ENCODE peak calls at places on chromosomes 13 and 19, in seven cellular contexts. G is Peyer's patch, W is bronchial epithelial cell, Y is coronary artery, Z is PC-9, Q is foreskin fibroblast, V is neural progenitor cell. F is an unnamed sample.

GRCh38 chr13:50919291-50919690 is 9.7 kb downstream of the RNASEH2B start:
- DNase-seq in Y (no peak), Q (no peak), G (no peak), Z (no peak), V (no peak), W (no peak), F (no peak)

GRCh38 chr13:31073859-31074718 is 87.6 kb downstream of the HSPH1 start:
- DNase-seq in G (no peak), W (peak), Z (no peak), V (peak), Y (no peak), Q (no peak), F (no peak)

GRCh38 chr19:44694184-44694579 is 4.8 kb upstream of the CEACAM16 start:
- DNase-seq in Q (no peak), Z (no peak), Y (no peak), V (no peak), G (no peak), W (no peak), F (no peak)

GRCh38 chr19:1401138-1401888 is at the start of gene GAMT:
- DNase-seq in W (no peak), Z (peak), V (peak), Q (no peak), Y (no peak), G (peak), F (no peak)

GRCh38 chr13:94233401-94233800 is 246.1 kb downstream of the DCT start:
- DNase-seq in W (peak), Q (peak), G (no peak), Z (no peak), V (no peak), Y (no peak), F (no peak)

GRCh38 chr19:23991170-23991569 is 76.5 kb downstream of the ZNF726 start:
- DNase-seq in V (no peak), W (peak), G (no peak), Z (peak), Q (no peak), Y (no peak), F (peak)

GRCh38 chr19:50264483-50265186 is 61.2 kb downstream of the MYH14 start:
- DNase-seq in Q (no peak), W (no peak), Y (no peak), G (no peak), Z (no peak), V (no peak), F (no peak)

GRCh38 chr19:3834349-3835054 is 34.3 kb downstream of the ZFR2 start:
- DNase-seq in W (no peak), G (no peak), Y (no peak), V (no peak), Z (no peak), Q (no peak), F (no peak)

GRCh38 chr13:109794095-109794494 is 7.7 kb upstream of the IRS2 start:
- DNase-seq in Y (no peak), Q (no peak), Z (peak), G (no peak), V (no peak), W (peak), F (peak)

GRCh38 chr19:43432866-43433673 is 18.4 kb downstream of the TEX101 start:
- DNase-seq in Z (peak), G (peak), Y (no peak), W (peak), V (peak), Q (peak), F (peak)

GRCh38 chr13:78409172-78409571 is 194.2 kb downstream of the POU4F1 start:
- DNase-seq in Y (no peak), G (no peak), V (peak), W (no peak), Z (no peak), Q (no peak), F (no peak)

GRCh38 chr13:114054830-114055439 is 77.5 kb downstream of the RASA3 start:
- DNase-seq in V (no peak), Z (no peak), Q (no peak), G (no peak), W (no peak), Y (no peak), F (no peak)

GRCh38 chr19:32662186-32662585 is 12.8 kb downstream of the ANKRD27 start:
- DNase-seq in Y (no peak), Z (no peak), G (no peak), Q (no peak), W (peak), V (no peak), F (no peak)

GRCh38 chr13:51729853-51730553 is 74.0 kb downstream of the DHRS12 start:
- DNase-seq in Y (peak), Q (peak), W (peak), V (no peak), G (no peak), Z (peak), F (peak)

GRCh38 chr19:44608391-44608821 is 5.0 kb upstream of the IGSF23 start:
- DNase-seq in Z (no peak), G (no peak), W (peak), Y (no peak), V (no peak), Q (no peak), F (no peak)

DNA sequence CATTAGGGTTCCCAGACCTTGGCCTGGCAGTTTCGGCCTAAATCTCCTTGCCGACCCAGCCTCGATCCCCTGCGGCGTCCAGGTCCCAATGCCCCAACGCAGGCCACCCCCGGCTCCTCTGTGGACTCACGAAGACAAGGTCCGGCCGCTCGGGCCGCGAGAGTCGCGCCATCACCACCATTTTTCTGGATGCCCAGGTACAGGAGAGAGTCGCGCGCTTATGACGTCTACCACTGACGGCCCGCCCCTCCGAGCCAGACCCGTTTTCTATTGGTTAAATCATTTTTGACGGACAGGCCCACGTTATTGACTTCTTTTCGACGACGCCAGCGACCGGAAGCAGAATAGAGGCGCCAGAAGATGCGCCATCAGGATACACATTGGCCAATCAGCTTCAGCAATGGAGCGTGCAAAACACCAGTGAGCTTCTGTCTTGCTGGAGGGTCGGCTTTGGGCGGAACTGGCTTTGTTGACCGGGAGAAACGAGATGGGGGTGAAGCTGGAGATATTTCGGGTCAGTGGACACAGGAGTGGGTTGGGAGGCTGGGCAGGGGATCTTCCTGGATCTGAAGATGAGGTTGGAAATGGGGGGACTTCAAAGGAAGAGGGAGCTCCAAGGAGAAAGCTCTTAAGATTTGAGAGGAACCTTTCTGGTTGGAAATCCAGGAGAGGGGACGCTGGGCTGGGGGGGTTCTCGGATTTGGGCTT is at the start of the genes PET100 and XAB2:
- DNase-seq in G (peak), Y (peak), Z (peak), Q (peak), W (peak), V (peak), F (peak)
- TF ChIP-seq CTCF in G (no peak), Y (no peak), Z (no peak), Q (no peak), W (no peak), V (no peak), F (no peak)

GRCh38 chr19:17466487-17466850 is 3.9 kb upstream of the SLC27A1 start:
- DNase-seq in G (no peak), V (no peak), Y (no peak), W (no peak), Q (no peak), Z (no peak), F (no peak)
- TF ChIP-seq CTCF in G (no peak), V (no peak), Y (no peak), W (no peak), Q (no peak), Z (no peak), F (no peak)

GRCh38 chr19:55340784-55341147 is 1.1 kb downstream of the KMT5C start:
- DNase-seq in G (no peak), Z (no peak), W (no peak), Y (no peak), V (peak), Q (no peak), F (peak)
- TF ChIP-seq CTCF in G (no peak), Z (no peak), W (peak), Y (no peak), V (peak), Q (peak), F (no peak)

GRCh38 chr19:39705578-39706188 is 1.4 kb downstream of the LGALS14 start:
- DNase-seq in Y (no peak), W (no peak), V (no peak), G (no peak), Z (no peak), Q (no peak), F (no peak)

GRCh38 chr19:39696418-39696817 is 7.9 kb upstream of the LGALS14 start:
- DNase-seq in G (no peak), Q (no peak), Y (no peak), W (peak), Z (no peak), V (no peak), F (no peak)

GRCh38 chr19:39704181-39705044 is at the start of gene LGALS14:
- DNase-seq in Y (no peak), W (no peak), Q (no peak), Z (no peak), V (no peak), G (no peak), F (no peak)

GRCh38 chr19:39698535-39698934 is 5.7 kb upstream of the LGALS14 start:
- DNase-seq in Q (no peak), Z (no peak), Y (no peak), W (no peak), G (no peak), V (no peak), F (no peak)

DNA sequence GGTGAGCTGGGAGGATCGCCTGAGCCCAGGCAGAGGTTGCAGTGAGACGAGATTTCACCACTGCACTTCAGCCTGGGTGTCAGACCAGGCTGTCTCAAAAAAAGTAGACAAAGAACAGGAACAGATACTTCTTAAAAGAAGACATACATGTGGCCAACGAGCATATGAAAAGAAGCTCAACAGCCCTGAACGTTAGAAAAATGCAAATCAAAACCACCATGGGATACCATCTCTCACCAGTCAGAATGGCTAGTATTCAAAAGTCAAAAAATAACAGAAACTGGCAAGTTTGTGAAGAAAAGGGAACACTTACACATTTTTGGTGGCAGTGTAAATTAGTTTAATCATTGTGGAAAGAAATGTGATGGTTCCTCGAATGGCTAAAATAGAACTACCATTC is 3.0 kb upstream of the LGALS14 start:
- DNase-seq in W (no peak), Q (no peak), V (no peak), Z (no peak), Y (no peak), G (no peak), F (no peak)
- TF ChIP-seq CTCF in W (no peak), Q (no peak), V (no peak), Z (no peak), Y (no peak), G (no peak), F (no peak)

GRCh38 chr13:44814836-44815235 is 174.4 kb downstream of the NUFIP1 start:
- DNase-seq in V (no peak), Q (no peak), Y (no peak), G (no peak), W (peak), Z (no peak), F (no peak)

GRCh38 chr13:44818428-44818827 is 170.8 kb downstream of the NUFIP1 start:
- DNase-seq in Z (no peak), G (no peak), V (peak), Y (no peak), Q (no peak), W (peak), F (no peak)

GRCh38 chr13:44815507-44816074 is 173.7 kb downstream of the NUFIP1 start:
- DNase-seq in Q (peak), Y (no peak), V (peak), W (peak), G (no peak), Z (peak), F (peak)

GRCh38 chr13:44818016-44818415 is 171.3 kb downstream of the NUFIP1 start:
- DNase-seq in Q (no peak), Z (no peak), G (no peak), V (no peak), W (no peak), Y (no peak), F (no peak)

DNA sequence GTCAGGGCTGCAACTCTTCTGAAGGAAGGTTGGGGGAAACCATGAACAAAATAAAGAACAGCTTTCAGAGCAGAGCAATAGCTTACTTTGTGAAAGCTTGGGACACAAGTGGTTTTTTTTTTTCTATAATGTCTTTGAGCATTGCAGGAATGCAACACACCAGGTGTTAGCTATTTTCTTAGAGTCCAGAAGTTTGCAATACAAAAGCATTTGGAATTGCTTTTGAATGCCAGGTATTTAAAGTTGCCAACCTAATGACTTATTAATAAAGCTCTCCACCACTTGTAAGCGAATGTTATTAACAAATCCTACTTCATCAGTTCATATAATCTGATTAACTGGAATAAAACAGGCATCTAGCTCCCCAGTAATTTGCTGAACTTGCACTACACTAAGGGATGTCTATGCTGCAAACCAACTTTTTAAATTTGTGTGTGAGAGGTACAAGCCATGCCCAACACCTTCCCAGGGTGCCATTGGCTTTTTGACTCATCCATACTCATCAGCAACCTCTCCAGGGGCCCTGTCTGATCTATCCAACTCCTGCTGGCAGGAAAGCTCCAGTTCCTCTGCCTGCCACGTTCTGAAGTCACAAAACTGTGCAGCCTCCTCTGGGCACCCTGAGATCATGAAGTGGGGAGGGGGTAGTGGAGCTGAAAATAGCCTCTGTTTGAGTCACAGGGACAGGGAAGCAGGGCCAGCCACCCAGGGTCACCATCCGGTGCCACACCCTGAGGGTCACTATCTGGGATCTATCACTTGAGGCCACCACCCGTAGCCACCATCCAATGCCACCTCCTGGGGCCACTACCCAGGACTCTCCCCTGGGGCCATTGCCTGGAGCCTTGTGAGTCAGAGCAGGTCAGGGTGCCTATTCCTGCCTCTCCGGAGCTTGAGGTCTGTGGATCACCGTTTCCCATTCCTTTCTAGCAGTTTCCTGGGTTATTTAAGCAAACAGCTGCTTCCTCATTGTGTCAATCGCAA is 172.3 kb downstream of the NUFIP1 start:
- DNase-seq in Q (peak), W (peak), Y (no peak), Z (peak), G (no peak), V (no peak), F (peak)
- TF ChIP-seq CTCF in Q (no peak), W (no peak), Y (no peak), Z (no peak), G (no peak), V (no peak), F (no peak)

DNA sequence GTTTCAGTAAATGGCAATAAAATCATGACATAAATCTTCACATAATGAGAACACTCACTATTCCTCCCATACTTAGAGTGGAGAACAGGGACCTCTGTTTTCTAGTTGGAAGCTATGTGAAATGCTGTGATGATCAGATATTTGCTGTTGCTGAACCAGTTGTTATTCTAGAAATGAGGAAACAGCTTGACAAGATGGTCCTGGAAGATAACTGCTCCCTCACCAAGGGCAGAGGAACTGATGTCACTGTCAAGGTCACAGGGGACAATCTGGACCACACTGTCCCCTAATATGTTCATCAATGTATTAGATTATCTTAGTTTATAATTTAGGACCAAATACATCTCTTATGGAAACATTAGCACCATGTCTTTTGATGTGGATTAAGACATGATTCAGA is 1173.3 kb downstream of the PCDH17 start:
- DNase-seq in Z (no peak), V (no peak), Y (no peak), W (no peak), G (no peak), Q (no peak), F (no peak)
- TF ChIP-seq CTCF in Z (no peak), V (no peak), Y (no peak), W (no peak), G (no peak), Q (no peak), F (no peak)

DNA sequence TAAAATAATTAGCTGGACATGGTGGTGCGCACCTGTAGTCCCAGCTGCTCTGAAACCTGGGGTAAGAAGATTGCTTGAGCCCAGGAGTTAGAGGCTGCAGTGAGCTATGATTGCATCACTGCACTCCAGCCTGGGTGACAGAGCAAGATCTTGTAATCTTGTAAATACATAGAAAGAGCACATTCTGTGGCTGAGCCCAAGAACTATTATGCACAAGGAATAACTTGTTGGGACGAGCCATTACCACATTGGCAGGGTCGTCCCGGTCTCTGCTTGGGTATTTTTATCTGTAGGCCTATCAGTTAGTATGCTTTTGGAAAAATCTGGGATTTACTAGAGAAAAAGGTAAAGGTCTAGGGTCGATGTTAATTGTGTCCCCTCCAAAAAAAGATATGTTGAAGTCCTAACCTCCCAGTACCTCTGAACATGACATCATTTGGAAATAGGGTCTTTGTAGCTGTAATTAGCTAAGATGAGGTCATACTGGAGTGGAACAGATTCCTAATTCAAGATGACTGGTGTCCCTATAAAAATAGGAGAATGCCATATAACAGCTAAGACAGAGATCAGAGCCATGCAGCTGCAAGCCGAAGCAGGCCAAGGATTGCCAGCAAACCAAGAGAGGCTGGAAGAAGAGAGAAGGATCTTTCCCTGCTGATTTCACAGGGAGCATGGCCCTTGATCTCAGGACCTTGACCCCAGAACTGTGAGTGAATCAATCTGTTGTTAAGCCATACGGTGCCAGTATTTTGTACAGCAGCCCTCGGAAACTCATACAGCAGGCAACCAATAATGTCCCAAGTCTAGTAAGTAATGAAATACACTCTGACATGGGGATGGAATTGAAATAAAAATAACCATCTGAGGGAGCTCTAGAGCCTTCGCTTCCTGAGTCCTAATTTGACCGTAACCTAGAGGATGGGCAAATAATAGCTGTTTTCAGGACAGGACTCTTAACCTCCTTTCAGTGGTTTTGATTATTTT is 77.0 kb downstream of the TM9SF2 start:
- DNase-seq in G (no peak), V (no peak), W (peak), Q (no peak), Y (no peak), Z (no peak), F (no peak)
- TF ChIP-seq CTCF in G (peak), V (peak), W (peak), Q (no peak), Y (no peak), Z (no peak), F (no peak)

DNA sequence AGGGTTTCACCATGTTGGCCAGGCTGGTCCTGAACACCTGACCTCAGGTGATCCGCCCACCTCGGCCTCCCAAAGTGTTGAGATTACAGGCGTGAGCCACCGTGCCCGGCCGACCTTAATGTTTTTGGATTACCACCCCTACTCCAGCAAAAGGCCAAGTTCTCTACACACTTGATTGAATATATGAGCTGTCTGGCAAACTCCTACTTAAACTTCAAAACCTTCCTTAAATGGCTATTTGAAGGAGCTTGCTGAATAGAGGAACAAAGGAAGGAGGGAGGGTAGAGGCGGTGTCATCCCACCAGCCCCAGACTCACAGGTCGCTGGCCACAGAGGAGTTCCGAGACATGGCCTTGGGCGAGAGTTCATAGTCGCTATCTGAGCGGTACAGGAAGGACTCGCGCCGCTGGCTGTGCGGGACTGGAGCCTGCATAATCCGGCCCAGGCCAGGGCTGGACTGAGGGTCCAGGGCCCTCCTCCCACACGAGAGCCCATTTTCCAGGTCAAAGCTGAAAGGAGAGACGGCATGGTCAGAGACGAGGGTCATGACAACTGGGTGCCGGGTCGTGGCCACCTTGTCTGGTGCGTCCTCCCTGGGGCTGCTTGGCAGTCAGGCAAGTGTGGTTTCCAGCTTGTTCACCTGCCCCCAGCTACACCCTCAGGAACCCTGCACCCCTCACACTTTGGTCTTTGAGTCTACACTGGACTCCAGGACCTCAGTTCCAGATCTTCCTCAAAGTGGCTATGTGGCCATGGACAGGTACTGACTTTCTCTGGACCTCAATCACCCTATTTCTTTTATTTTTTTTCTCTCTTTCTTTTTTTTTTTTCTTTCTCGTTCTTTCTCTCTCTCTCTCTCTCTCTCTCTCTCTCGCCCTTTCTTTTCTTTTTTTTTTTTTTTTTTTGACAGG is 4.2 kb downstream of the PDE4C start:
- DNase-seq in W (no peak), Y (no peak), Z (no peak), V (no peak), G (no peak), Q (no peak), F (no peak)
- TF ChIP-seq CTCF in W (no peak), Y (no peak), Z (no peak), V (no peak), G (no peak), Q (no peak), F (no peak)